ENCODE peak calls at places on chromosomes 3 and 15, in six cellular contexts. X is left lung, K is transverse colon, F is body of pancreas, W is sigmoid colon, A is lower lobe of right lung. P is an unnamed sample. For H3K4me1, the result is how much of the 10 kb centered on the place peaks cover.

GRCh38 chr3:53729618-53730017 is 116.6 kb downstream of the CHDH start:
- DNase-seq in X (no peak), K (no peak), F (no peak), W (no peak), A (no peak), P (no peak)

GRCh38 chr3:9951598-9951961 is 628 bp downstream of the PRRT3 start:
- DNase-seq in X (no peak), K (no peak), F (no peak), W (no peak), A (no peak), P (no peak)

GRCh38 chr3:147408180-147409105 is 722 bp upstream of the ZIC1 start:
- DNase-seq in X (no peak), K (no peak), F (no peak), W (no peak), A (no peak), P (no peak)

GRCh38 chr3:172065534-172065933 is 26.2 kb downstream of the FNDC3B start:
- DNase-seq in X (no peak), K (peak), F (no peak), W (no peak), A (no peak), P (no peak)

GRCh38 chr15:87739866-87740265 is 516.7 kb downstream of the NTRK3 start:
- DNase-seq in X (no peak), K (no peak), F (no peak), W (no peak), A (no peak), P (no peak)

GRCh38 chr3:153901152-153901551 is 220.0 kb upstream of the ARHGEF26 start:
- DNase-seq in X (no peak), K (no peak), F (no peak), W (no peak), A (no peak), P (no peak)

GRCh38 chr15:20344601-20345400 is 196.8 kb downstream of the GOLGA6L6 start:
- DNase-seq in X (peak), K (no peak), F (peak), W (peak), A (no peak), P (peak)

GRCh38 chr3:183775781-183776180 is 49.6 kb downstream of the MAP6D1 start:
- DNase-seq in X (peak), K (no peak), F (no peak), W (no peak), A (no peak), P (no peak)

GRCh38 chr3:149395107-149396089 is 17.9 kb upstream of the TM4SF1 start:
- DNase-seq in X (no peak), K (no peak), F (peak), W (no peak), A (no peak), P (no peak)

GRCh38 chr3:95280711-95281352 is 1218.0 kb downstream of the NSUN3 start:
- DNase-seq in X (no peak), K (no peak), F (no peak), W (no peak), A (no peak), P (no peak)

GRCh38 chr15:41950505-41950904 is 21.9 kb downstream of the EHD4 start:
- DNase-seq in X (no peak), K (no peak), F (no peak), W (no peak), A (no peak), P (no peak)

GRCh38 chr3:69370945-69371301 is 15.0 kb downstream of the FRMD4B start:
- DNase-seq in X (no peak), K (no peak), F (no peak), W (no peak), A (no peak), P (no peak)

GRCh38 chr3:53221345-53221744 is 34.5 kb downstream of the TKT start:
- DNase-seq in X (no peak), K (no peak), F (no peak), W (no peak), A (peak), P (no peak)

GRCh38 chr3:187669675-187670504 is at the start of gene SST:
- DNase-seq in X (peak), K (peak), F (peak), W (no peak), A (peak), P (peak)

GRCh38 chr3:193641376-193641775 is 48.4 kb downstream of the OPA1 start:
- DNase-seq in X (no peak), K (no peak), F (no peak), W (no peak), A (no peak), P (no peak)

GRCh38 chr3:39577541-39577940 is 110.1 kb downstream of the MOBP start:
- DNase-seq in X (no peak), K (no peak), F (no peak), W (no peak), A (no peak), P (no peak)

GRCh38 chr3:50336452-50337174 is 4.0 kb downstream of the RASSF1 start:
- DNase-seq in X (no peak), K (no peak), F (no peak), W (no peak), A (no peak), P (no peak)

GRCh38 chr3:99410789-99411311 is 227.5 kb upstream of the COL8A1 start:
- DNase-seq in X (no peak), K (no peak), F (no peak), W (no peak), A (no peak), P (no peak)

GRCh38 chr3:47414666-47415587 is 34.1 kb downstream of the PTPN23 start:
- DNase-seq in X (no peak), K (no peak), F (no peak), W (no peak), A (no peak), P (no peak)
- H3K4me1 ChIP-seq in X (under half), K (under half), F (under half), W (under half), A (under half), P (under half)

GRCh38 chr3:25461946-25462345 is 33.9 kb downstream of the RARB start:
- DNase-seq in X (no peak), K (no peak), F (no peak), W (no peak), A (no peak), P (no peak)

GRCh38 chr3:25463850-25464418 is 35.9 kb downstream of the RARB start:
- DNase-seq in X (no peak), K (no peak), F (no peak), W (no peak), A (no peak), P (no peak)

GRCh38 chr3:25462495-25462894 is 34.4 kb downstream of the RARB start:
- DNase-seq in X (no peak), K (no peak), F (no peak), W (no peak), A (no peak), P (no peak)

GRCh38 chr3:25468866-25469319 is 40.8 kb downstream of the RARB start:
- DNase-seq in X (no peak), K (peak), F (no peak), W (peak), A (no peak), P (no peak)

GRCh38 chr3:25465266-25465860 is 37.3 kb downstream of the RARB start:
- DNase-seq in X (no peak), K (no peak), F (no peak), W (no peak), A (no peak), P (no peak)
- H3K4me1 ChIP-seq in X (under half), K (under half), F (under half), W (under half), A (under half), P (under half)

GRCh38 chr3:45841701-45842491 is at the start of gene LZTFL1:
- DNase-seq in X (peak), K (peak), F (peak), W (peak), A (peak), P (peak)
- H3K4me1 ChIP-seq in X (under half), K (under half), F (under half), W (under half), A (under half), P (under half)

GRCh38 chr3:46901591-46902187 is 24.2 kb downstream of the PTH1R start:
- DNase-seq in X (no peak), K (no peak), F (no peak), W (no peak), A (peak), P (no peak)
- H3K4me1 ChIP-seq in X (under half), K (under half), F (under half), W (under half), A (under half), P (under half)

DNA sequence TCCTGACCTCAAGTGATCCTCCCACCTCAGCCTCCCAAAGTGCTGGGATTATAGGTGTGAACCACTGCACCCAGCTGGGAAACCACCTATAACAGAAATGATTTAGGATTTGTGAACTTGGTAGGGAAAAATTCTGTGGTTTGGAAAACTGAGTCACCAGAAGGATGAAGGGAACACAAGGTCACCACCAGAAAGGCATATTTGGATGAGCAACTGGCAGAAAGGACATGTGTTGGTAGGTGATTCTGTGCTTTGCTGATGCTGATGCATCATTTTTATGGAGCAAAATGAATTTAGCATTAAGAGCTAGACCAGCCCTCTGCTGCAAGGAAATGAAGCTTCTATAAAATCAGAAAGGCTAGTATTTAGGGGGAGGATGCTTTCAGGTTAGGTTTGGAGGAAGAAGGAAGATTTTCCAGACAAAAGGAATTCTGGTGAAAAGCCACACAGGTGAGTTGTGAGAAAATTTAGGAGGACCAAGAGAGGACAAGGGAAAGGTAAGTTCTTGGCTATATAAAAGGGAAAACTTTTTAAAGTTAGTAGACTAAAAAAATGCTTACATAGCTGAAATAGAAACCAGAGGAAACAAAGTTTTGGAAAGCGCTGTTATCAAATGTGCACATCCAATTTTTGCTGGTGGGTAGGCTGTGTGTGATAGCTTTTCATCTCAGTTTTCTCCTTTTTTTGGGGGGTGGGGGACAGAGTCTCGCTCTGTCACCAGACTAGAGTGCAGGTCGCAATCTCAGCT is 3.6 kb downstream of the PXK start:
- DNase-seq in X (no peak), K (no peak), F (no peak), W (no peak), A (no peak), P (no peak)
- H3K4me1 ChIP-seq in X (under half), K (under half), F (under half), W (under half), A (under half), P (under half)

GRCh38 chr3:48435774-48436476 is 4.0 kb downstream of the CCDC51 start:
- DNase-seq in X (peak), K (peak), F (peak), W (peak), A (peak), P (peak)

GRCh38 chr3:48433472-48434118 is 3.7 kb upstream of the PLXNB1 start:
- DNase-seq in X (no peak), K (peak), F (no peak), W (peak), A (no peak), P (peak)

GRCh38 chr3:48434591-48435222 is 4.8 kb upstream of the PLXNB1 start:
- DNase-seq in X (no peak), K (peak), F (no peak), W (peak), A (no peak), P (peak)

GRCh38 chr3:48436477-48436787 is 3.5 kb downstream of the CCDC51 start:
- DNase-seq in X (no peak), K (no peak), F (no peak), W (no peak), A (no peak), P (no peak)

DNA sequence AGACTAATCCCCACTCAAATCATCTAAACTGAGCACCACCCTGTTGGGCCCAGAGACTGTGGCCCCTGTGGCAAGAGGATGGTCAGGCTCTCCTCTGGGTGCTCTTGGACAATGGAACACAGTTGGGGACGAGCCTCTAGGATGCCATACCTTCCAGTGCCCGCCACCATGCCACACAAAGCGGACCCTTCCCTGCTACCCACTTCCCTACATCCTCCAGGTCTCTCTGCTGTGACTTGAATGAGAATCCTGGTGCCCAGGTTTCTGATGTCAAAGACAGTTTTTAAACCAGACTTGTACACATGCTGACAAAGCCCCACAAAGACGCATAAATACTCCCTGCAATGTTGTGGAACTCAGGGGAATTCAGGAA is 4.7 kb downstream of the CCDC51 start:
- DNase-seq in X (no peak), K (no peak), F (no peak), W (peak), A (no peak), P (no peak)
- H3K4me1 ChIP-seq in X (under half), K (under half), F (under half), W (under half), A (under half), P (under half)

DNA sequence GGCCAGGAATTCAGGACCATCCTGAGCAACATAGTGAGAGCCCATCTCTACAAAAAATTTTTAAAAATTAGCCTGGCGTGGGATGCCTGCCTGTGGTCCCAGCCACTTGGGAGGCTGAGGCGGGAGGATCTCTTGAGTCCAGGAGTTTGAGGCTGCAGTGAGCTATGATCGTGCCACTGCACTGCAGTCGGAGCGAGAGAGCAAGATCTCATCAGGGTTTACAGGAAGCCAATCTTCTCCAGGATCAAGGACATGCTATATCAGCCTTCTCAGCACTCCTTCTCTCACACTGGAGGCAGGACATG is 451 bp upstream of the STOML1 start:
- DNase-seq in X (no peak), K (no peak), F (no peak), W (no peak), A (no peak), P (no peak)
- H3K4me1 ChIP-seq in X (under half), K (half or more), F (half or more), W (half or more), A (half or more), P (half or more)

GRCh38 chr3:112632596-112632995 is 8.3 kb downstream of the CCDC80 start:
- DNase-seq in X (no peak), K (no peak), F (no peak), W (no peak), A (no peak), P (no peak)
- H3K4me1 ChIP-seq in X (under half), K (under half), F (under half), W (half or more), A (under half), P (under half)

GRCh38 chr15:67050062-67050461 is 15.3 kb upstream of the SMAD3 start:
- DNase-seq in X (no peak), K (no peak), F (no peak), W (peak), A (no peak), P (no peak)
- H3K4me1 ChIP-seq in X (under half), K (under half), F (half or more), W (under half), A (under half), P (under half)